ENCODE peak calls at places on chromosomes 11 and 22, in eight cellular contexts. One of them, this sample, is unnamed.

GRCh38 chr22:31139866-31140716 is at the start of gene PLA2G3:
- DNase-seq in GM23338: peak
- DNase-seq in glutamatergic neuron: peak
- DNase-seq in fibroblast of the aortic adventitia: peak
- DNase-seq in WTC11: peak
- DNase-seq in epithelial cell of esophagus: peak
- DNase-seq in thoracic aorta: no peak
- DNase-seq in IMR-90: peak
- DNase-seq in this sample: peak

GRCh38 chr11:103413266-103413888 is 304.2 kb downstream of the DYNC2H1 start:
- DNase-seq in GM23338: no peak
- DNase-seq in WTC11: no peak
- DNase-seq in glutamatergic neuron: no peak
- DNase-seq in fibroblast of the aortic adventitia: no peak
- DNase-seq in thoracic aorta: no peak
- DNase-seq in IMR-90: peak
- DNase-seq in epithelial cell of esophagus: no peak
- DNase-seq in this sample: no peak

GRCh38 chr11:105824494-105825013 is 197.5 kb downstream of the MSANTD4 start:
- DNase-seq in IMR-90: no peak
- DNase-seq in epithelial cell of esophagus: no peak
- DNase-seq in glutamatergic neuron: no peak
- DNase-seq in WTC11: no peak
- DNase-seq in fibroblast of the aortic adventitia: no peak
- DNase-seq in GM23338: no peak
- DNase-seq in thoracic aorta: no peak
- DNase-seq in this sample: no peak

GRCh38 chr22:37765498-37765897 is 42.2 kb upstream of the GCAT start:
- DNase-seq in IMR-90: no peak
- DNase-seq in epithelial cell of esophagus: no peak
- DNase-seq in glutamatergic neuron: no peak
- DNase-seq in WTC11: no peak
- DNase-seq in GM23338: no peak
- DNase-seq in fibroblast of the aortic adventitia: no peak
- DNase-seq in thoracic aorta: no peak
- DNase-seq in this sample: no peak

GRCh38 chr11:86372586-86372985 is 2.1 kb upstream of the CCDC81 start:
- DNase-seq in IMR-90: no peak
- DNase-seq in epithelial cell of esophagus: peak
- DNase-seq in GM23338: no peak
- DNase-seq in WTC11: no peak
- DNase-seq in fibroblast of the aortic adventitia: no peak
- DNase-seq in glutamatergic neuron: no peak
- DNase-seq in thoracic aorta: no peak
- DNase-seq in this sample: no peak

GRCh38 chr11:70889411-70889810 is 363.0 kb downstream of the SHANK2 start:
- DNase-seq in thoracic aorta: no peak
- DNase-seq in WTC11: no peak
- DNase-seq in IMR-90: no peak
- DNase-seq in fibroblast of the aortic adventitia: no peak
- DNase-seq in GM23338: no peak
- DNase-seq in epithelial cell of esophagus: no peak
- DNase-seq in glutamatergic neuron: no peak
- DNase-seq in this sample: no peak

GRCh38 chr11:21806508-21806907 is 386.4 kb upstream of the ANO5 start:
- DNase-seq in thoracic aorta: no peak
- DNase-seq in epithelial cell of esophagus: no peak
- DNase-seq in GM23338: no peak
- DNase-seq in glutamatergic neuron: no peak
- DNase-seq in WTC11: no peak
- DNase-seq in fibroblast of the aortic adventitia: no peak
- DNase-seq in IMR-90: no peak
- DNase-seq in this sample: no peak

GRCh38 chr11:89052220-89052619 is 13.6 kb downstream of the GRM5 start:
- DNase-seq in IMR-90: no peak
- DNase-seq in GM23338: no peak
- DNase-seq in WTC11: no peak
- DNase-seq in thoracic aorta: no peak
- DNase-seq in glutamatergic neuron: no peak
- DNase-seq in fibroblast of the aortic adventitia: no peak
- DNase-seq in epithelial cell of esophagus: no peak
- DNase-seq in this sample: no peak

GRCh38 chr11:132448334-132448995 is 1078.0 kb downstream of the NTM start:
- DNase-seq in WTC11: no peak
- DNase-seq in fibroblast of the aortic adventitia: no peak
- DNase-seq in glutamatergic neuron: no peak
- DNase-seq in thoracic aorta: no peak
- DNase-seq in IMR-90: no peak
- DNase-seq in epithelial cell of esophagus: no peak
- DNase-seq in GM23338: peak
- DNase-seq in this sample: no peak

GRCh38 chr22:41041532-41041931 is 50.9 kb upstream of the EP300 start:
- DNase-seq in glutamatergic neuron: no peak
- DNase-seq in fibroblast of the aortic adventitia: no peak
- DNase-seq in GM23338: no peak
- DNase-seq in thoracic aorta: no peak
- DNase-seq in WTC11: no peak
- DNase-seq in epithelial cell of esophagus: no peak
- DNase-seq in IMR-90: no peak
- DNase-seq in this sample: no peak

GRCh38 chr11:210122-210802 is 2.8 kb downstream of the RIC8A start:
- DNase-seq in fibroblast of the aortic adventitia: peak
- DNase-seq in WTC11: no peak
- DNase-seq in epithelial cell of esophagus: peak
- DNase-seq in glutamatergic neuron: no peak
- DNase-seq in IMR-90: peak
- DNase-seq in thoracic aorta: no peak
- DNase-seq in GM23338: no peak
- DNase-seq in this sample: no peak

GRCh38 chr11:93444671-93445073 is 98.5 kb downstream of the SMCO4 start:
- DNase-seq in GM23338: peak
- DNase-seq in IMR-90: peak
- DNase-seq in epithelial cell of esophagus: peak
- DNase-seq in thoracic aorta: no peak
- DNase-seq in glutamatergic neuron: peak
- DNase-seq in fibroblast of the aortic adventitia: no peak
- DNase-seq in WTC11: peak
- DNase-seq in this sample: peak

GRCh38 chr11:104853276-104853675 is 45.0 kb downstream of the CASP12 start:
- DNase-seq in fibroblast of the aortic adventitia: no peak
- DNase-seq in GM23338: no peak
- DNase-seq in WTC11: no peak
- DNase-seq in IMR-90: no peak
- DNase-seq in glutamatergic neuron: no peak
- DNase-seq in epithelial cell of esophagus: no peak
- DNase-seq in thoracic aorta: no peak
- DNase-seq in this sample: no peak

GRCh38 chr11:45754261-45754709 is 50.7 kb upstream of the SLC35C1 start:
- DNase-seq in IMR-90: peak
- DNase-seq in fibroblast of the aortic adventitia: peak
- DNase-seq in thoracic aorta: no peak
- DNase-seq in glutamatergic neuron: no peak
- DNase-seq in WTC11: no peak
- DNase-seq in GM23338: peak
- DNase-seq in epithelial cell of esophagus: no peak
- DNase-seq in this sample: no peak

GRCh38 chr11:66131937-66132632 is 62.0 kb downstream of the PACS1 start:
- DNase-seq in fibroblast of the aortic adventitia: no peak
- DNase-seq in epithelial cell of esophagus: no peak
- DNase-seq in WTC11: no peak
- DNase-seq in thoracic aorta: no peak
- DNase-seq in glutamatergic neuron: no peak
- DNase-seq in IMR-90: no peak
- DNase-seq in GM23338: no peak
- DNase-seq in this sample: no peak

GRCh38 chr22:46681010-46681409 is 57.0 kb downstream of the CERK start:
- DNase-seq in thoracic aorta: no peak
- DNase-seq in WTC11: peak
- DNase-seq in epithelial cell of esophagus: no peak
- DNase-seq in glutamatergic neuron: no peak
- DNase-seq in GM23338: peak
- DNase-seq in fibroblast of the aortic adventitia: no peak
- DNase-seq in IMR-90: no peak
- DNase-seq in this sample: no peak

DNA sequence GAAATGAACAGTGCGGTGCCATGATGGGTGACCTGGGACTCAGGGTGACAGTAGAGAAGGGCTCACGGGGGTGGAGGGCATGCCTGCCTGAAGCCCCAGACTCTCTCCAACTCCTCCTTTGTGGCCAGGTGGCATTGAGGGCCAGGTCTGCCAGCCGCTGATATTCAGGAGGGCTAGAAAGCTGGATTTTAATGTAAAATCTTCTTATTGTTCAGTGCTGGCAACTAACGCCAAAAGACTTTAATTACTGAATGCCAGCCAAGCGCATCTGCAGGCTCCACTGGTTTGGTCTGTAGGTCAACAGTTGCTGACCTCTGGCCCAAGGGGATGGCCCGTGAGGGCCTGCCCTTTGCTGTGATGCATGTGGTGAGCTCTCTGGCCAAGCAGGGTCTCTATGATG is 10.3 kb downstream of the MRGPRG start:
- DNase-seq in glutamatergic neuron: peak
- DNase-seq in WTC11: no peak
- DNase-seq in epithelial cell of esophagus: no peak
- DNase-seq in fibroblast of the aortic adventitia: no peak
- DNase-seq in IMR-90: no peak
- DNase-seq in thoracic aorta: no peak
- DNase-seq in GM23338: no peak
- DNase-seq in this sample: no peak
- TF ChIP-seq CTCF in glutamatergic neuron: no peak
- TF ChIP-seq CTCF in WTC11: no peak
- TF ChIP-seq CTCF in epithelial cell of esophagus: no peak
- TF ChIP-seq CTCF in fibroblast of the aortic adventitia: no peak
- TF ChIP-seq CTCF in IMR-90: no peak
- TF ChIP-seq CTCF in thoracic aorta: no peak
- TF ChIP-seq CTCF in GM23338: no peak
- TF ChIP-seq CTCF in this sample: no peak

GRCh38 chr11:11620251-11620965 is 1.4 kb downstream of the GALNT18 start:
- DNase-seq in glutamatergic neuron: peak
- DNase-seq in fibroblast of the aortic adventitia: peak
- DNase-seq in IMR-90: peak
- DNase-seq in WTC11: peak
- DNase-seq in GM23338: peak
- DNase-seq in epithelial cell of esophagus: peak
- DNase-seq in thoracic aorta: no peak
- DNase-seq in this sample: peak

GRCh38 chr11:11621881-11622706 is at the start of gene GALNT18:
- DNase-seq in GM23338: peak
- DNase-seq in IMR-90: peak
- DNase-seq in fibroblast of the aortic adventitia: peak
- DNase-seq in glutamatergic neuron: peak
- DNase-seq in epithelial cell of esophagus: peak
- DNase-seq in thoracic aorta: peak
- DNase-seq in WTC11: peak
- DNase-seq in this sample: peak

GRCh38 chr11:11622772-11623531 is 1.1 kb upstream of the GALNT18 start:
- DNase-seq in epithelial cell of esophagus: no peak
- DNase-seq in GM23338: no peak
- DNase-seq in IMR-90: no peak
- DNase-seq in fibroblast of the aortic adventitia: no peak
- DNase-seq in thoracic aorta: no peak
- DNase-seq in glutamatergic neuron: no peak
- DNase-seq in WTC11: no peak
- DNase-seq in this sample: no peak

GRCh38 chr11:11620966-11621880 is 582 bp downstream of the GALNT18 start:
- DNase-seq in fibroblast of the aortic adventitia: peak
- DNase-seq in thoracic aorta: no peak
- DNase-seq in GM23338: peak
- DNase-seq in epithelial cell of esophagus: peak
- DNase-seq in IMR-90: peak
- DNase-seq in WTC11: no peak
- DNase-seq in glutamatergic neuron: peak
- DNase-seq in this sample: peak

GRCh38 chr11:11618973-11619435 is 2.8 kb downstream of the GALNT18 start:
- DNase-seq in glutamatergic neuron: no peak
- DNase-seq in thoracic aorta: no peak
- DNase-seq in fibroblast of the aortic adventitia: no peak
- DNase-seq in IMR-90: no peak
- DNase-seq in WTC11: peak
- DNase-seq in GM23338: peak
- DNase-seq in epithelial cell of esophagus: no peak
- DNase-seq in this sample: no peak
- TF ChIP-seq CTCF in glutamatergic neuron: no peak
- TF ChIP-seq CTCF in thoracic aorta: no peak
- TF ChIP-seq CTCF in fibroblast of the aortic adventitia: no peak
- TF ChIP-seq CTCF in IMR-90: no peak
- TF ChIP-seq CTCF in WTC11: no peak
- TF ChIP-seq CTCF in GM23338: peak
- TF ChIP-seq CTCF in epithelial cell of esophagus: peak
- TF ChIP-seq CTCF in this sample: no peak

DNA sequence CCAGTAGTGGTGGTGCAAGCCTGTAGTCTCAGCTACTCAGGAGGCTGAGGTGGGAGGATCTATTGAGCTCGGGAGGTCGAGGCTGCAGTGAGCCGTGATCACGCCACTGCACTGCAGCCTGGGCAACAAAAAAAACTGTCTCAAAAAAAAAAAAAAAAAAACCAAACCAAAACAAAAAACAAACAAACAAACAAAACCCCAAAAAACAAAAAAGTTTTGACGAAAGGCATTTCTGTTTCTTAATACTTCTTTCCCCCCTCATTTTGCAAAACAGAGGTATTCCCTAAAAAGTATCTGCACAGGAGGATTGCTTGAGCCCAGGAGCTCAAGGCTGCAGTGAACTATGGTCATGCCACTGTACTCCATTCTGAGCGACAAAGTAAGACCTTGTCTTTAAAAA is 11.2 kb downstream of the HIRA start:
- DNase-seq in WTC11: no peak
- DNase-seq in glutamatergic neuron: no peak
- DNase-seq in thoracic aorta: no peak
- DNase-seq in GM23338: no peak
- DNase-seq in IMR-90: no peak
- DNase-seq in fibroblast of the aortic adventitia: no peak
- DNase-seq in epithelial cell of esophagus: no peak
- DNase-seq in this sample: no peak
- TF ChIP-seq CTCF in WTC11: no peak
- TF ChIP-seq CTCF in glutamatergic neuron: no peak
- TF ChIP-seq CTCF in thoracic aorta: no peak
- TF ChIP-seq CTCF in GM23338: no peak
- TF ChIP-seq CTCF in IMR-90: no peak
- TF ChIP-seq CTCF in fibroblast of the aortic adventitia: no peak
- TF ChIP-seq CTCF in epithelial cell of esophagus: no peak
- TF ChIP-seq CTCF in this sample: no peak

GRCh38 chr11:122077459-122077858 is 38.6 kb downstream of the BLID start:
- DNase-seq in WTC11: no peak
- DNase-seq in IMR-90: no peak
- DNase-seq in glutamatergic neuron: no peak
- DNase-seq in fibroblast of the aortic adventitia: no peak
- DNase-seq in thoracic aorta: no peak
- DNase-seq in GM23338: no peak
- DNase-seq in epithelial cell of esophagus: no peak
- DNase-seq in this sample: no peak
- TF ChIP-seq CTCF in WTC11: no peak
- TF ChIP-seq CTCF in IMR-90: no peak
- TF ChIP-seq CTCF in glutamatergic neuron: no peak
- TF ChIP-seq CTCF in fibroblast of the aortic adventitia: no peak
- TF ChIP-seq CTCF in thoracic aorta: no peak
- TF ChIP-seq CTCF in GM23338: no peak
- TF ChIP-seq CTCF in epithelial cell of esophagus: no peak
- TF ChIP-seq CTCF in this sample: no peak